ENCODE peak calls at places on chromosomes 13 and 19, in seven cellular contexts. One of them, this sample, is unnamed.

GRCh38 chr13:98741741-98742435 is 10.6 kb downstream of the SLC15A1 start:
- DNase-seq in psoas muscle: no peak
- DNase-seq in OCI-LY7: no peak
- DNase-seq in AG04450: no peak
- DNase-seq in CD4-positive, alpha-beta T cell: no peak
- DNase-seq in left ventricle myocardium inferior: no peak
- DNase-seq in right atrium auricular region: no peak
- DNase-seq in this sample: no peak

GRCh38 chr19:3687774-3688706 is 12.2 kb downstream of the PIP5K1C start:
- DNase-seq in psoas muscle: no peak
- DNase-seq in OCI-LY7: peak; percentile 31
- DNase-seq in left ventricle myocardium inferior: no peak
- DNase-seq in CD4-positive, alpha-beta T cell: no peak
- DNase-seq in right atrium auricular region: no peak
- DNase-seq in AG04450: no peak
- DNase-seq in this sample: no peak

GRCh38 chr13:74987124-74987690 is 494.8 kb downstream of the TBC1D4 start:
- DNase-seq in OCI-LY7: no peak
- DNase-seq in right atrium auricular region: no peak
- DNase-seq in AG04450: no peak
- DNase-seq in CD4-positive, alpha-beta T cell: no peak
- DNase-seq in psoas muscle: no peak
- DNase-seq in left ventricle myocardium inferior: no peak
- DNase-seq in this sample: no peak

GRCh38 chr13:28337196-28338045 is 157.5 kb downstream of the FLT1 start:
- DNase-seq in AG04450: no peak
- DNase-seq in right atrium auricular region: no peak
- DNase-seq in CD4-positive, alpha-beta T cell: no peak
- DNase-seq in psoas muscle: no peak
- DNase-seq in left ventricle myocardium inferior: no peak
- DNase-seq in OCI-LY7: no peak
- DNase-seq in this sample: peak; percentile 15

GRCh38 chr19:55106591-55106990 is 10.8 kb downstream of the PPP1R12C start:
- DNase-seq in right atrium auricular region: no peak
- DNase-seq in CD4-positive, alpha-beta T cell: no peak
- DNase-seq in OCI-LY7: no peak
- DNase-seq in AG04450: no peak
- DNase-seq in left ventricle myocardium inferior: no peak
- DNase-seq in psoas muscle: no peak
- DNase-seq in this sample: no peak

GRCh38 chr13:114124486-114124885 is 7.9 kb downstream of the RASA3 start:
- DNase-seq in AG04450: no peak
- DNase-seq in CD4-positive, alpha-beta T cell: no peak
- DNase-seq in psoas muscle: no peak
- DNase-seq in left ventricle myocardium inferior: no peak
- DNase-seq in OCI-LY7: no peak
- DNase-seq in right atrium auricular region: no peak
- DNase-seq in this sample: no peak

GRCh38 chr19:52200044-52200443 is 10.2 kb downstream of the PPP2R1A start:
- DNase-seq in OCI-LY7: no peak
- DNase-seq in AG04450: peak; percentile 21
- DNase-seq in left ventricle myocardium inferior: peak; percentile 26
- DNase-seq in right atrium auricular region: peak; percentile 82
- DNase-seq in psoas muscle: peak; percentile 48
- DNase-seq in CD4-positive, alpha-beta T cell: no peak
- DNase-seq in this sample: peak; percentile 16

GRCh38 chr19:27780367-27781065 is 1432.4 kb downstream of the UQCRFS1 start:
- DNase-seq in CD4-positive, alpha-beta T cell: no peak
- DNase-seq in right atrium auricular region: peak; percentile 49
- DNase-seq in AG04450: no peak
- DNase-seq in psoas muscle: no peak
- DNase-seq in left ventricle myocardium inferior: no peak
- DNase-seq in OCI-LY7: no peak
- DNase-seq in this sample: no peak

GRCh38 chr19:3386447-3387234 is 20.3 kb downstream of the NFIC start:
- DNase-seq in psoas muscle: no peak
- DNase-seq in right atrium auricular region: no peak
- DNase-seq in AG04450: no peak
- DNase-seq in CD4-positive, alpha-beta T cell: no peak
- DNase-seq in left ventricle myocardium inferior: peak; percentile 66
- DNase-seq in OCI-LY7: no peak
- DNase-seq in this sample: no peak

GRCh38 chr19:34096020-34096915 is 76.0 kb upstream of the LSM14A start:
- DNase-seq in psoas muscle: no peak
- DNase-seq in AG04450: peak; percentile 11
- DNase-seq in right atrium auricular region: no peak
- DNase-seq in OCI-LY7: peak; percentile 68
- DNase-seq in left ventricle myocardium inferior: no peak
- DNase-seq in CD4-positive, alpha-beta T cell: no peak
- DNase-seq in this sample: peak; percentile 41

GRCh38 chr13:109243311-109243951 is 543.0 kb downstream of the IRS2 start:
- DNase-seq in CD4-positive, alpha-beta T cell: no peak
- DNase-seq in OCI-LY7: no peak
- DNase-seq in AG04450: peak; percentile 65
- DNase-seq in left ventricle myocardium inferior: no peak
- DNase-seq in right atrium auricular region: no peak
- DNase-seq in psoas muscle: no peak
- DNase-seq in this sample: peak; percentile 80

GRCh38 chr19:41868989-41869300 is 8.1 kb upstream of the CD79A start:
- DNase-seq in psoas muscle: no peak
- DNase-seq in left ventricle myocardium inferior: no peak
- DNase-seq in OCI-LY7: no peak
- DNase-seq in CD4-positive, alpha-beta T cell: no peak
- DNase-seq in right atrium auricular region: no peak
- DNase-seq in AG04450: no peak
- DNase-seq in this sample: no peak

GRCh38 chr13:63864171-63864902 is 2448.7 kb upstream of the PCDH20 start:
- DNase-seq in left ventricle myocardium inferior: no peak
- DNase-seq in right atrium auricular region: no peak
- DNase-seq in OCI-LY7: no peak
- DNase-seq in AG04450: no peak
- DNase-seq in psoas muscle: no peak
- DNase-seq in CD4-positive, alpha-beta T cell: no peak
- DNase-seq in this sample: no peak

GRCh38 chr19:1064661-1065605 is 2.0 kb upstream of the ARHGAP45 start:
- DNase-seq in right atrium auricular region: no peak
- DNase-seq in left ventricle myocardium inferior: peak; percentile 66
- DNase-seq in OCI-LY7: peak; percentile 81
- DNase-seq in psoas muscle: peak; percentile 76
- DNase-seq in AG04450: no peak
- DNase-seq in CD4-positive, alpha-beta T cell: peak; percentile 53
- DNase-seq in this sample: peak; percentile 60

GRCh38 chr13:33016414-33017409 is at the start of gene KL:
- DNase-seq in psoas muscle: peak; percentile 37
- DNase-seq in AG04450: no peak
- DNase-seq in CD4-positive, alpha-beta T cell: no peak
- DNase-seq in left ventricle myocardium inferior: peak; percentile 34
- DNase-seq in OCI-LY7: no peak
- DNase-seq in right atrium auricular region: no peak
- DNase-seq in this sample: no peak

GRCh38 chr19:13098291-13099072 is 4.2 kb downstream of the LYL1 start:
- DNase-seq in AG04450: no peak
- DNase-seq in left ventricle myocardium inferior: no peak
- DNase-seq in right atrium auricular region: no peak
- DNase-seq in OCI-LY7: no peak
- DNase-seq in psoas muscle: no peak
- DNase-seq in CD4-positive, alpha-beta T cell: no peak
- DNase-seq in this sample: no peak

GRCh38 chr19:13099073-13099999 is 3.3 kb downstream of the LYL1 start:
- DNase-seq in AG04450: no peak
- DNase-seq in OCI-LY7: peak; percentile 70
- DNase-seq in psoas muscle: peak; percentile 76
- DNase-seq in right atrium auricular region: no peak
- DNase-seq in CD4-positive, alpha-beta T cell: peak; percentile 81
- DNase-seq in left ventricle myocardium inferior: peak; percentile 81
- DNase-seq in this sample: no peak

GRCh38 chr19:13095934-13096890 is 6.4 kb downstream of the LYL1 start:
- DNase-seq in AG04450: no peak
- DNase-seq in CD4-positive, alpha-beta T cell: no peak
- DNase-seq in psoas muscle: no peak
- DNase-seq in OCI-LY7: peak; percentile 42
- DNase-seq in left ventricle myocardium inferior: no peak
- DNase-seq in right atrium auricular region: no peak
- DNase-seq in this sample: no peak

GRCh38 chr19:13096968-13097330 is 5.7 kb downstream of the LYL1 start:
- DNase-seq in psoas muscle: no peak
- DNase-seq in right atrium auricular region: no peak
- DNase-seq in left ventricle myocardium inferior: no peak
- DNase-seq in AG04450: no peak
- DNase-seq in OCI-LY7: no peak
- DNase-seq in CD4-positive, alpha-beta T cell: no peak
- DNase-seq in this sample: no peak

GRCh38 chr19:13097331-13098258 is 5.1 kb downstream of the LYL1 start:
- DNase-seq in AG04450: no peak
- DNase-seq in left ventricle myocardium inferior: no peak
- DNase-seq in right atrium auricular region: no peak
- DNase-seq in OCI-LY7: no peak
- DNase-seq in psoas muscle: peak; percentile 68
- DNase-seq in CD4-positive, alpha-beta T cell: no peak
- DNase-seq in this sample: no peak
- H3K27ac ChIP-seq in AG04450: no peak overlapping the region
- H3K27ac ChIP-seq in left ventricle myocardium inferior: peak overlapping the region; percentile 97
- H3K27ac ChIP-seq in right atrium auricular region: peak overlapping the region; percentile 85
- H3K27ac ChIP-seq in OCI-LY7: no peak overlapping the region
- H3K27ac ChIP-seq in psoas muscle: peak overlapping the region; percentile 36
- H3K27ac ChIP-seq in CD4-positive, alpha-beta T cell: no peak overlapping the region
- H3K27ac ChIP-seq in this sample: peak overlapping the region; percentile 16

GRCh38 chr13:44241638-44242037 is 132.0 kb upstream of the SERP2 start:
- DNase-seq in AG04450: no peak
- DNase-seq in CD4-positive, alpha-beta T cell: no peak
- DNase-seq in right atrium auricular region: peak; percentile 52
- DNase-seq in OCI-LY7: no peak
- DNase-seq in psoas muscle: no peak
- DNase-seq in left ventricle myocardium inferior: no peak
- DNase-seq in this sample: no peak

GRCh38 chr13:44238011-44238421 is 135.6 kb upstream of the SERP2 start:
- DNase-seq in AG04450: peak; percentile 52
- DNase-seq in OCI-LY7: no peak
- DNase-seq in CD4-positive, alpha-beta T cell: no peak
- DNase-seq in psoas muscle: no peak
- DNase-seq in left ventricle myocardium inferior: no peak
- DNase-seq in right atrium auricular region: peak; percentile 52
- DNase-seq in this sample: peak; percentile 48

GRCh38 chr13:44244288-44244687 is 129.3 kb upstream of the SERP2 start:
- DNase-seq in psoas muscle: no peak
- DNase-seq in AG04450: no peak
- DNase-seq in CD4-positive, alpha-beta T cell: no peak
- DNase-seq in left ventricle myocardium inferior: no peak
- DNase-seq in OCI-LY7: no peak
- DNase-seq in right atrium auricular region: peak; percentile 42
- DNase-seq in this sample: no peak

GRCh38 chr13:44240611-44241010 is 133.0 kb upstream of the SERP2 start:
- DNase-seq in AG04450: no peak
- DNase-seq in CD4-positive, alpha-beta T cell: no peak
- DNase-seq in psoas muscle: no peak
- DNase-seq in left ventricle myocardium inferior: no peak
- DNase-seq in right atrium auricular region: peak; percentile 4
- DNase-seq in OCI-LY7: no peak
- DNase-seq in this sample: no peak

DNA sequence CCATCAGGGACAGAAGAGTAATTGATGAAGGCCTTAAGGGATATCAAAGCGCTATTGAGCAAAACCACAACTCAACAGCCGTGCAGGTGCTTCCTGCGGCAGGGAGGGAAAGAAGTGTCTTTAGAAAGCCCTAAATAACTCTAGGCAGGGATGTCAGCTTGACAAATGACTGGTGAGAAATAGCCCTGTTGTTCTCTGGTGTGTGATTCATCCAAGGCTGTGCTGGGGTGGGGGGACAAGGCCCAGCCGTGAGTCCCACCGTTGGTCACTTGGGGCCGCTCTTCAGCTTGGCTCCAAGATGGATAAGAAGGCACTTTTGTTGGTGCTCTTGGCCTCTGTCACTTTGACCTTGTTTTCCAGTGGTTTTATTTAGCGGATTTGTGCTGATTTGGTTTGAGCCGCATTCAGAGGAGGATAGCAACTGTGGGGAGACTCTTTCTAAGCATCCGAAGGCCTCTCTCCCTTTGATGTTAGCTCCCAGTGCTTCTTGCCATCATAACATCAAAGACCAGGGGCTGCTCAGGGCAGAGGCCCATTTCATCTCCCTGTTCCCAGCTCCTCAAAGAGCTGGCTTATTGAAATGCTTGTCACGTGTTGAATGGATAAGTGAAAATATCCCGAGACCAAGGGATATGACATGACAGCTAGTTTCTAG is 130.3 kb upstream of the SERP2 start:
- DNase-seq in OCI-LY7: peak; percentile 84
- DNase-seq in right atrium auricular region: peak; percentile 56
- DNase-seq in AG04450: no peak
- DNase-seq in CD4-positive, alpha-beta T cell: no peak
- DNase-seq in psoas muscle: peak; percentile 43
- DNase-seq in left ventricle myocardium inferior: no peak
- DNase-seq in this sample: peak; percentile 48
- TF ChIP-seq CTCF in OCI-LY7: peak; percentile 79
- TF ChIP-seq CTCF in right atrium auricular region: peak; percentile 57
- TF ChIP-seq CTCF in AG04450: peak; percentile 14
- TF ChIP-seq CTCF in CD4-positive, alpha-beta T cell: no peak
- TF ChIP-seq CTCF in psoas muscle: peak; percentile 32
- TF ChIP-seq CTCF in left ventricle myocardium inferior: peak; percentile 59
- TF ChIP-seq CTCF in this sample: no peak

GRCh38 chr19:45179848-45180370 is 1.3 kb downstream of the BLOC1S3 start:
- DNase-seq in left ventricle myocardium inferior: no peak
- DNase-seq in CD4-positive, alpha-beta T cell: no peak
- DNase-seq in AG04450: no peak
- DNase-seq in right atrium auricular region: no peak
- DNase-seq in psoas muscle: no peak
- DNase-seq in OCI-LY7: no peak
- DNase-seq in this sample: no peak
- H3K27ac ChIP-seq in left ventricle myocardium inferior: peak overlapping the region; percentile 91
- H3K27ac ChIP-seq in CD4-positive, alpha-beta T cell: no peak overlapping the region
- H3K27ac ChIP-seq in AG04450: no peak overlapping the region
- H3K27ac ChIP-seq in right atrium auricular region: peak overlapping the region; percentile 84
- H3K27ac ChIP-seq in psoas muscle: peak overlapping the region; percentile 96
- H3K27ac ChIP-seq in OCI-LY7: no peak overlapping the region
- H3K27ac ChIP-seq in this sample: peak overlapping the region; percentile 93

DNA sequence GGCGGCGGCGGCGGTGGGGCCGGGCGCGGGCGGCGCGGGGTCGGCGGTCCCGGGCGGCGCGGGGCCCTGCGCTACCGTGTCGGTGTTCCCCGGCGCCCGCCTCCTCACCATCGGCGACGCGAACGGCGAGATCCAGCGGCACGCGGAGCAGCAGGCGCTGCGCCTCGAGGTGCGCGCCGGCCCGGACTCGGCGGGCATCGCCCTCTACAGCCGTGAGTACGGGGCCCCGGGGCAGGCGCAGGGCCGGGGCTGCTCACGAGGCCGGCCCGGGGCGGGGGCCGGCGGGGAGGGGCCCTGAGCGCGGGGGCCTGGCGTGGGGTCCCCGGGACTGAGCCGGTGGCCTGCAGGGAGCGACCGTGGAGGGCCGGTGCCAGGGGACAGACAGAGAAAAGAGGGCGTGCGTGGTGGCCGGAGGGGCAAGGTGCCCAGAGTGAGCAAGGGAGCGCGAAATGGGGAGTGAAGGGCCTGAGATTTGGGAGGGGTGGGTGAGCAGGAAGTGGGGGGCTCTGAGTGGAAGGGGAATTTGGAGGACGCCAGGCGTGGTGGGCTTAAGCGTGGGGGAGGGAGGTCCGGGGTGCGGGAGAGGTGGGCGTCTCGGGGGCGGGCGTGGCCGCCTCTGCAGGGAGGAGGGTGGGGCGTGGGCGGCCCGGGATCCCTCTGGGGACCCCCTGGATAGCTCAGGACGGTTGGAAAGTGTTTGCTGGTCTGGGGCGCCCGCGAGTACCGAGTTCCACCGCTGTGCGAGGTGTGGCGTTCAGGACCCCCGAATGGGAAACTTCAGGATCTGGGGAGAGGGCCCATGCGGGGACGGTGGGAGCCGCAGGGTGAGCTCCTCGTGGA is 578 bp downstream of the CARM1 start:
- DNase-seq in psoas muscle: peak; percentile 58
- DNase-seq in AG04450: no peak
- DNase-seq in CD4-positive, alpha-beta T cell: peak; percentile 31
- DNase-seq in right atrium auricular region: no peak
- DNase-seq in OCI-LY7: peak; percentile 54
- DNase-seq in left ventricle myocardium inferior: peak; percentile 52
- DNase-seq in this sample: no peak
- TF ChIP-seq CTCF in psoas muscle: no peak
- TF ChIP-seq CTCF in AG04450: peak; percentile 24
- TF ChIP-seq CTCF in CD4-positive, alpha-beta T cell: no peak
- TF ChIP-seq CTCF in right atrium auricular region: peak; percentile 19
- TF ChIP-seq CTCF in OCI-LY7: peak; percentile 35
- TF ChIP-seq CTCF in left ventricle myocardium inferior: peak; percentile 31
- TF ChIP-seq CTCF in this sample: no peak

This sample was measured in RWPE1.